ENCODE peak calls at places on chromosomes 1 and 21, in ten cellular contexts. D is adrenal gland; U is amniotic stem cell; T is GM12865; K is CD8-positive, alpha-beta memory T cell; O is NCI-H1436; X is fibroblast of the conjunctiva; F is ELF-1; G is activated CD4-positive, CD25-positive, alpha-beta regulatory T cell; B is iPS-NIHi11. L is an unnamed sample.

GRCh38 chr21:36506482-36506881 is 26.6 kb upstream of the CLDN14 start:
- DNase-seq in D (no peak), U (no peak), T (peak; percentile 47), K (no peak), O (no peak), X (no peak), F (no peak), G (no peak), B (no peak), L (no peak)

GRCh38 chr1:90925928-90926869 is 95.6 kb downstream of the ZNF644 start:
- DNase-seq in D (no peak), U (no peak), T (no peak), K (no peak), O (no peak), X (no peak), F (peak; percentile 75), G (no peak), B (peak; percentile 4), L (peak; percentile 68)

GRCh38 chr1:210764536-210764935 is 369.4 kb downstream of the KCNH1 start:
- DNase-seq in D (no peak), U (no peak), T (no peak), K (no peak), O (no peak), X (no peak), F (no peak), G (no peak), B (no peak), L (peak; percentile 14)

GRCh38 chr1:167923324-167924039 is 9.5 kb upstream of the ADCY10 start:
- DNase-seq in D (no peak), U (no peak), T (no peak), K (no peak), O (no peak), X (no peak), F (no peak), G (no peak), B (no peak), L (no peak)

GRCh38 chr1:96998466-96998865 is 276.9 kb downstream of the PTBP2 start:
- DNase-seq in D (no peak), U (no peak), T (no peak), K (no peak), O (no peak), X (no peak), F (no peak), G (no peak), B (no peak), L (no peak)

GRCh38 chr1:209484429-209484828 is 99.1 kb upstream of the CAMK1G start:
- DNase-seq in D (no peak), U (no peak), T (no peak), K (no peak), O (no peak), X (no peak), F (no peak), G (no peak), B (no peak), L (no peak)

GRCh38 chr1:166152977-166153376 is 13.8 kb downstream of the FAM78B start:
- DNase-seq in D (no peak), U (no peak), T (no peak), K (no peak), O (no peak), X (no peak), F (no peak), G (no peak), B (no peak), L (no peak)

GRCh38 chr1:162688521-162688920 is 56.3 kb downstream of the DDR2 start:
- DNase-seq in D (peak; percentile 47), U (no peak), T (no peak), K (no peak), O (no peak), X (no peak), F (no peak), G (no peak), B (no peak), L (no peak)

GRCh38 chr1:225482489-225482950 is 54.7 kb upstream of the LBR start:
- DNase-seq in D (no peak), U (peak; percentile 17), T (no peak), K (no peak), O (no peak), X (no peak), F (no peak), G (no peak), B (no peak), L (no peak)

GRCh38 chr21:33478182-33478581 is 1.6 kb downstream of the TMEM50B start:
- DNase-seq in D (no peak), U (no peak), T (no peak), K (no peak), O (no peak), X (no peak), F (no peak), G (no peak), B (no peak), L (no peak)

GRCh38 chr1:116556289-116557006 is 14.4 kb downstream of the CD58 start:
- DNase-seq in D (peak; percentile 35), U (no peak), T (peak; percentile 95), K (peak; percentile 53), O (no peak), X (peak; percentile 23), F (peak; percentile 36), G (peak; percentile 25), B (no peak), L (peak; percentile 12)

GRCh38 chr1:38858833-38859560 is 575 bp downstream of the RRAGC start:
- DNase-seq in D (peak; percentile 75), U (no peak), T (peak; percentile 80), K (peak; percentile 32), O (peak; percentile 38), X (peak; percentile 30), F (peak; percentile 50), G (no peak), B (peak; percentile 45), L (peak; percentile 33)

GRCh38 chr21:41762753-41763152 is 4.1 kb downstream of the RIPK4 start:
- DNase-seq in D (no peak), U (no peak), T (no peak), K (no peak), O (no peak), X (no peak), F (no peak), G (no peak), B (no peak), L (no peak)

GRCh38 chr21:46424621-46425020 is 34.1 kb upstream of the DIP2A start:
- DNase-seq in D (no peak), U (no peak), T (no peak), K (peak; percentile 50), O (no peak), X (no peak), F (no peak), G (no peak), B (no peak), L (no peak)

GRCh38 chr21:34552324-34553198 is 40.6 kb upstream of the KCNE1 start:
- DNase-seq in D (no peak), U (no peak), T (no peak), K (no peak), O (no peak), X (no peak), F (no peak), G (no peak), B (no peak), L (no peak)

GRCh38 chr1:179141592-179142244 is 59.8 kb downstream of the TOR3A start:
- DNase-seq in D (no peak), U (peak; percentile 44), T (no peak), K (no peak), O (no peak), X (peak; percentile 69), F (no peak), G (no peak), B (no peak), L (no peak)

GRCh38 chr1:63797056-63797726 is 23.4 kb downstream of the ROR1 start:
- DNase-seq in D (no peak), U (no peak), T (no peak), K (no peak), O (no peak), X (no peak), F (no peak), G (no peak), B (no peak), L (no peak)

GRCh38 chr1:201381130-201381529 is 3.6 kb upstream of the TNNT2 start:
- DNase-seq in D (no peak), U (no peak), T (no peak), K (no peak), O (peak; percentile 68), X (no peak), F (no peak), G (no peak), B (no peak), L (no peak)

GRCh38 chr1:10973552-10973951 is 38.9 kb upstream of the TARDBP start:
- DNase-seq in D (no peak), U (peak; percentile 7), T (no peak), K (no peak), O (no peak), X (peak; percentile 20), F (no peak), G (no peak), B (peak; percentile 26), L (peak; percentile 33)

GRCh38 chr1:226634156-226634588 is 85.6 kb downstream of the STUM start:
- DNase-seq in D (peak; percentile 72), U (peak; percentile 22), T (peak; percentile 85), K (peak; percentile 79), O (peak; percentile 80), X (no peak), F (peak; percentile 87), G (peak; percentile 77), B (peak; percentile 90), L (no peak)

GRCh38 chr1:18948048-18948912 is 8.2 kb downstream of the IFFO2 start:
- DNase-seq in D (peak; percentile 51), U (no peak), T (no peak), K (peak; percentile 68), O (no peak), X (no peak), F (no peak), G (peak; percentile 51), B (no peak), L (no peak)

GRCh38 chr1:70963374-70963773 is 84.2 kb downstream of the PTGER3 start:
- DNase-seq in D (no peak), U (no peak), T (peak; percentile 1), K (no peak), O (no peak), X (no peak), F (peak; percentile 5), G (no peak), B (no peak), L (no peak)

GRCh38 chr1:74010206-74010605 is 187.8 kb downstream of the LRRIQ3 start:
- DNase-seq in D (no peak), U (no peak), T (peak; percentile 1), K (no peak), O (no peak), X (no peak), F (no peak), G (no peak), B (no peak), L (no peak)

GRCh38 chr1:24714859-24715520 is 30.3 kb upstream of the CLIC4 start:
- DNase-seq in D (peak; percentile 43), U (no peak), T (no peak), K (no peak), O (no peak), X (no peak), F (no peak), G (no peak), B (no peak), L (no peak)

GRCh38 chr21:21001591-21002100 is 3.4 kb downstream of the NCAM2 start:
- DNase-seq in D (no peak), U (no peak), T (no peak), K (no peak), O (no peak), X (no peak), F (no peak), G (no peak), B (no peak), L (no peak)

GRCh38 chr21:41466024-41466820 is 40.2 kb downstream of the MX1 start:
- DNase-seq in D (no peak), U (no peak), T (no peak), K (no peak), O (no peak), X (no peak), F (no peak), G (no peak), B (no peak), L (no peak)

GRCh38 chr1:17594026-17594425 is 54.5 kb downstream of the ARHGEF10L start:
- DNase-seq in D (peak; percentile 64), U (no peak), T (no peak), K (no peak), O (no peak), X (no peak), F (no peak), G (no peak), B (no peak), L (no peak)

GRCh38 chr1:177847843-177848242 is 122.0 kb downstream of the SEC16B start:
- DNase-seq in D (no peak), U (peak; percentile 27), T (no peak), K (no peak), O (no peak), X (no peak), F (no peak), G (no peak), B (no peak), L (peak; percentile 20)

L was measured in HS-27A.